ENCODE peak calls at places on chromosome 13, in four cellular contexts. Z is kidney tubule cell, J is H54, D is endothelial cell. H is an unnamed sample.
A peak's percentile ranks its signal among the peaks of the same experiment; 100 is the strongest.

GRCh38 chr13:44292545-44292944 is 81.1 kb upstream of the SERP2 start:
- DNase-seq in D (no peak), J (no peak), Z (peak; percentile 26), H (no peak)

GRCh38 chr13:100550433-100550832 is 38.2 kb downstream of the GGACT start:
- DNase-seq in J (no peak), D (no peak), Z (no peak), H (no peak)

GRCh38 chr13:109158383-109158782 is 529.0 kb downstream of the MYO16 start:
- DNase-seq in Z (peak; percentile 29), D (no peak), J (no peak), H (no peak)

GRCh38 chr13:65756071-65756671 is 1474.0 kb downstream of the PCDH9 start:
- DNase-seq in D (no peak), Z (no peak), J (no peak), H (no peak)

GRCh38 chr13:103794526-103794925 is 728.3 kb upstream of the SLC10A2 start:
- DNase-seq in D (no peak), Z (no peak), J (no peak), H (no peak)

GRCh38 chr13:46124531-46124966 is 19.7 kb upstream of the CPB2 start:
- DNase-seq in D (no peak), Z (no peak), J (no peak), H (no peak)

GRCh38 chr13:32261567-32261966 is 53.6 kb downstream of the ZAR1L start:
- DNase-seq in Z (peak; percentile 49), J (peak; percentile 9), D (no peak), H (no peak)

GRCh38 chr13:52711277-52711676 is 28.3 kb downstream of the CNMD start:
- DNase-seq in D (peak; percentile 10), Z (no peak), J (no peak), H (no peak)

GRCh38 chr13:111011899-111012298 is 97.0 kb upstream of the ANKRD10 start:
- DNase-seq in J (no peak), Z (peak; percentile 49), D (no peak), H (no peak)

GRCh38 chr13:72295173-72295572 is 428.2 kb upstream of the DACH1 start:
- DNase-seq in Z (no peak), D (peak; percentile 5), J (no peak), H (no peak)